ENCODE peak calls at places on chromosomes 13 and 19, in ten cellular contexts. One of them, this sample, is unnamed.

GRCh38 chr19:2274937-2275535 is 6.9 kb downstream of the PEAK3 start:
- DNase-seq in NCI-H2081: peak; percentile 49
- DNase-seq in AG08396: peak; percentile 85
- DNase-seq in nephron progenitor cell: peak; percentile 64
- DNase-seq in MCF 10A: peak; percentile 74
- DNase-seq in stimulated activated CD8-positive, alpha-beta memory T cell treated with anti-CD3 and anti-CD28 coated beads, Interleukin-15, amount 100 ng/mL, for 4 hours: no peak
- DNase-seq in germinal center: peak; percentile 28
- DNase-seq in hepatic stellate cell: peak; percentile 86
- DNase-seq in M059J: peak; percentile 82
- DNase-seq in right lobe of liver: no peak
- DNase-seq in this sample: no peak

GRCh38 chr19:5037936-5038335 is 69.0 kb downstream of the KDM4B start:
- DNase-seq in M059J: no peak
- DNase-seq in nephron progenitor cell: no peak
- DNase-seq in AG08396: no peak
- DNase-seq in stimulated activated CD8-positive, alpha-beta memory T cell treated with anti-CD3 and anti-CD28 coated beads, Interleukin-15, amount 100 ng/mL, for 4 hours: no peak
- DNase-seq in right lobe of liver: no peak
- DNase-seq in NCI-H2081: peak; percentile 65
- DNase-seq in hepatic stellate cell: no peak
- DNase-seq in MCF 10A: no peak
- DNase-seq in germinal center: no peak
- DNase-seq in this sample: no peak

GRCh38 chr13:44465318-44465717 is 91.7 kb downstream of the SERP2 start:
- DNase-seq in hepatic stellate cell: no peak
- DNase-seq in NCI-H2081: no peak
- DNase-seq in nephron progenitor cell: no peak
- DNase-seq in right lobe of liver: no peak
- DNase-seq in germinal center: no peak
- DNase-seq in AG08396: no peak
- DNase-seq in MCF 10A: no peak
- DNase-seq in stimulated activated CD8-positive, alpha-beta memory T cell treated with anti-CD3 and anti-CD28 coated beads, Interleukin-15, amount 100 ng/mL, for 4 hours: no peak
- DNase-seq in M059J: peak; percentile 15
- DNase-seq in this sample: no peak

GRCh38 chr13:20446900-20447299 is 78.8 kb downstream of the CRYL1 start:
- DNase-seq in nephron progenitor cell: no peak
- DNase-seq in hepatic stellate cell: no peak
- DNase-seq in MCF 10A: no peak
- DNase-seq in stimulated activated CD8-positive, alpha-beta memory T cell treated with anti-CD3 and anti-CD28 coated beads, Interleukin-15, amount 100 ng/mL, for 4 hours: no peak
- DNase-seq in M059J: no peak
- DNase-seq in right lobe of liver: no peak
- DNase-seq in germinal center: no peak
- DNase-seq in NCI-H2081: no peak
- DNase-seq in AG08396: no peak
- DNase-seq in this sample: no peak

GRCh38 chr13:113090806-113091205 is 14.8 kb upstream of the F7 start:
- DNase-seq in hepatic stellate cell: no peak
- DNase-seq in M059J: no peak
- DNase-seq in right lobe of liver: no peak
- DNase-seq in AG08396: no peak
- DNase-seq in stimulated activated CD8-positive, alpha-beta memory T cell treated with anti-CD3 and anti-CD28 coated beads, Interleukin-15, amount 100 ng/mL, for 4 hours: no peak
- DNase-seq in NCI-H2081: no peak
- DNase-seq in MCF 10A: no peak
- DNase-seq in nephron progenitor cell: no peak
- DNase-seq in germinal center: no peak
- DNase-seq in this sample: no peak

GRCh38 chr19:57653689-57654088 is 15.0 kb upstream of the ZSCAN4 start:
- DNase-seq in right lobe of liver: no peak
- DNase-seq in stimulated activated CD8-positive, alpha-beta memory T cell treated with anti-CD3 and anti-CD28 coated beads, Interleukin-15, amount 100 ng/mL, for 4 hours: no peak
- DNase-seq in M059J: no peak
- DNase-seq in MCF 10A: no peak
- DNase-seq in NCI-H2081: no peak
- DNase-seq in nephron progenitor cell: no peak
- DNase-seq in germinal center: no peak
- DNase-seq in hepatic stellate cell: no peak
- DNase-seq in AG08396: no peak
- DNase-seq in this sample: no peak

GRCh38 chr19:10946964-10947657 is 13.7 kb upstream of the SMARCA4 start:
- DNase-seq in nephron progenitor cell: no peak
- DNase-seq in M059J: peak; percentile 36
- DNase-seq in right lobe of liver: no peak
- DNase-seq in NCI-H2081: no peak
- DNase-seq in germinal center: no peak
- DNase-seq in stimulated activated CD8-positive, alpha-beta memory T cell treated with anti-CD3 and anti-CD28 coated beads, Interleukin-15, amount 100 ng/mL, for 4 hours: no peak
- DNase-seq in MCF 10A: peak; percentile 47
- DNase-seq in AG08396: no peak
- DNase-seq in hepatic stellate cell: no peak
- DNase-seq in this sample: no peak

GRCh38 chr13:50006426-50007135 is 8.7 kb upstream of the KCNRG start:
- DNase-seq in M059J: no peak
- DNase-seq in AG08396: no peak
- DNase-seq in germinal center: no peak
- DNase-seq in MCF 10A: peak; percentile 11
- DNase-seq in hepatic stellate cell: no peak
- DNase-seq in stimulated activated CD8-positive, alpha-beta memory T cell treated with anti-CD3 and anti-CD28 coated beads, Interleukin-15, amount 100 ng/mL, for 4 hours: no peak
- DNase-seq in NCI-H2081: no peak
- DNase-seq in nephron progenitor cell: no peak
- DNase-seq in right lobe of liver: no peak
- DNase-seq in this sample: no peak

GRCh38 chr13:20270163-20270865 is 38.2 kb upstream of the GJB6 start:
- DNase-seq in AG08396: no peak
- DNase-seq in MCF 10A: peak; percentile 13
- DNase-seq in NCI-H2081: no peak
- DNase-seq in nephron progenitor cell: no peak
- DNase-seq in germinal center: no peak
- DNase-seq in M059J: peak; percentile 18
- DNase-seq in hepatic stellate cell: no peak
- DNase-seq in stimulated activated CD8-positive, alpha-beta memory T cell treated with anti-CD3 and anti-CD28 coated beads, Interleukin-15, amount 100 ng/mL, for 4 hours: no peak
- DNase-seq in right lobe of liver: no peak
- DNase-seq in this sample: no peak

GRCh38 chr13:110005563-110005962 is 219.2 kb upstream of the IRS2 start:
- DNase-seq in AG08396: no peak
- DNase-seq in hepatic stellate cell: no peak
- DNase-seq in germinal center: no peak
- DNase-seq in M059J: no peak
- DNase-seq in MCF 10A: no peak
- DNase-seq in nephron progenitor cell: no peak
- DNase-seq in right lobe of liver: no peak
- DNase-seq in NCI-H2081: no peak
- DNase-seq in stimulated activated CD8-positive, alpha-beta memory T cell treated with anti-CD3 and anti-CD28 coated beads, Interleukin-15, amount 100 ng/mL, for 4 hours: no peak
- DNase-seq in this sample: no peak

GRCh38 chr19:48715681-48716171 is 3.8 kb downstream of the MAMSTR start:
- DNase-seq in AG08396: no peak
- DNase-seq in right lobe of liver: no peak
- DNase-seq in stimulated activated CD8-positive, alpha-beta memory T cell treated with anti-CD3 and anti-CD28 coated beads, Interleukin-15, amount 100 ng/mL, for 4 hours: no peak
- DNase-seq in MCF 10A: no peak
- DNase-seq in hepatic stellate cell: no peak
- DNase-seq in NCI-H2081: no peak
- DNase-seq in germinal center: no peak
- DNase-seq in M059J: no peak
- DNase-seq in nephron progenitor cell: no peak
- DNase-seq in this sample: no peak

GRCh38 chr19:45323671-45324081 is 1.0 kb upstream of the CKM start:
- DNase-seq in hepatic stellate cell: no peak
- DNase-seq in AG08396: no peak
- DNase-seq in germinal center: no peak
- DNase-seq in right lobe of liver: no peak
- DNase-seq in MCF 10A: no peak
- DNase-seq in NCI-H2081: no peak
- DNase-seq in nephron progenitor cell: peak; percentile 55
- DNase-seq in M059J: no peak
- DNase-seq in stimulated activated CD8-positive, alpha-beta memory T cell treated with anti-CD3 and anti-CD28 coated beads, Interleukin-15, amount 100 ng/mL, for 4 hours: no peak
- DNase-seq in this sample: no peak

GRCh38 chr13:75794663-75795062 is 158.5 kb downstream of the LMO7 start:
- DNase-seq in AG08396: no peak
- DNase-seq in MCF 10A: no peak
- DNase-seq in NCI-H2081: no peak
- DNase-seq in hepatic stellate cell: no peak
- DNase-seq in stimulated activated CD8-positive, alpha-beta memory T cell treated with anti-CD3 and anti-CD28 coated beads, Interleukin-15, amount 100 ng/mL, for 4 hours: no peak
- DNase-seq in nephron progenitor cell: no peak
- DNase-seq in M059J: no peak
- DNase-seq in germinal center: no peak
- DNase-seq in right lobe of liver: no peak
- DNase-seq in this sample: peak; percentile 73

GRCh38 chr19:31099470-31100190 is 249.6 kb downstream of the TSHZ3 start:
- DNase-seq in NCI-H2081: no peak
- DNase-seq in germinal center: no peak
- DNase-seq in nephron progenitor cell: no peak
- DNase-seq in MCF 10A: no peak
- DNase-seq in hepatic stellate cell: no peak
- DNase-seq in AG08396: no peak
- DNase-seq in stimulated activated CD8-positive, alpha-beta memory T cell treated with anti-CD3 and anti-CD28 coated beads, Interleukin-15, amount 100 ng/mL, for 4 hours: no peak
- DNase-seq in M059J: no peak
- DNase-seq in right lobe of liver: no peak
- DNase-seq in this sample: no peak

GRCh38 chr19:55809381-55810058 is 22.3 kb downstream of the NLRP11 start:
- DNase-seq in NCI-H2081: peak; percentile 93
- DNase-seq in right lobe of liver: peak; percentile 81
- DNase-seq in hepatic stellate cell: peak; percentile 22
- DNase-seq in AG08396: peak; percentile 46
- DNase-seq in M059J: peak; percentile 94
- DNase-seq in stimulated activated CD8-positive, alpha-beta memory T cell treated with anti-CD3 and anti-CD28 coated beads, Interleukin-15, amount 100 ng/mL, for 4 hours: no peak
- DNase-seq in MCF 10A: peak; percentile 83
- DNase-seq in germinal center: peak; percentile 71
- DNase-seq in nephron progenitor cell: peak; percentile 8
- DNase-seq in this sample: peak; percentile 45

GRCh38 chr19:54207908-54208783 is 7.5 kb downstream of the RPS9 start:
- DNase-seq in AG08396: no peak
- DNase-seq in NCI-H2081: no peak
- DNase-seq in right lobe of liver: peak; percentile 74
- DNase-seq in MCF 10A: peak; percentile 99
- DNase-seq in hepatic stellate cell: no peak
- DNase-seq in stimulated activated CD8-positive, alpha-beta memory T cell treated with anti-CD3 and anti-CD28 coated beads, Interleukin-15, amount 100 ng/mL, for 4 hours: peak; percentile 17
- DNase-seq in M059J: peak; percentile 73
- DNase-seq in nephron progenitor cell: no peak
- DNase-seq in germinal center: no peak
- DNase-seq in this sample: no peak

GRCh38 chr13:41985788-41986508 is 25.0 kb upstream of the VWA8 start:
- DNase-seq in hepatic stellate cell: no peak
- DNase-seq in nephron progenitor cell: no peak
- DNase-seq in right lobe of liver: no peak
- DNase-seq in germinal center: no peak
- DNase-seq in M059J: peak; percentile 87
- DNase-seq in AG08396: peak; percentile 19
- DNase-seq in MCF 10A: peak; percentile 22
- DNase-seq in NCI-H2081: no peak
- DNase-seq in stimulated activated CD8-positive, alpha-beta memory T cell treated with anti-CD3 and anti-CD28 coated beads, Interleukin-15, amount 100 ng/mL, for 4 hours: no peak
- DNase-seq in this sample: no peak

GRCh38 chr13:98975822-98976261 is 2.0 kb downstream of the DOCK9 start:
- DNase-seq in stimulated activated CD8-positive, alpha-beta memory T cell treated with anti-CD3 and anti-CD28 coated beads, Interleukin-15, amount 100 ng/mL, for 4 hours: no peak
- DNase-seq in M059J: no peak
- DNase-seq in nephron progenitor cell: no peak
- DNase-seq in germinal center: peak; percentile 13
- DNase-seq in AG08396: no peak
- DNase-seq in right lobe of liver: no peak
- DNase-seq in NCI-H2081: no peak
- DNase-seq in MCF 10A: no peak
- DNase-seq in hepatic stellate cell: no peak
- DNase-seq in this sample: no peak

GRCh38 chr13:75906315-75906714 is 270.2 kb downstream of the LMO7 start:
- DNase-seq in germinal center: no peak
- DNase-seq in stimulated activated CD8-positive, alpha-beta memory T cell treated with anti-CD3 and anti-CD28 coated beads, Interleukin-15, amount 100 ng/mL, for 4 hours: no peak
- DNase-seq in NCI-H2081: no peak
- DNase-seq in MCF 10A: peak; percentile 2
- DNase-seq in AG08396: no peak
- DNase-seq in M059J: no peak
- DNase-seq in hepatic stellate cell: no peak
- DNase-seq in right lobe of liver: no peak
- DNase-seq in nephron progenitor cell: no peak
- DNase-seq in this sample: no peak

GRCh38 chr13:65653548-65654078 is 1576.5 kb downstream of the PCDH9 start:
- DNase-seq in nephron progenitor cell: no peak
- DNase-seq in germinal center: no peak
- DNase-seq in stimulated activated CD8-positive, alpha-beta memory T cell treated with anti-CD3 and anti-CD28 coated beads, Interleukin-15, amount 100 ng/mL, for 4 hours: no peak
- DNase-seq in M059J: no peak
- DNase-seq in AG08396: no peak
- DNase-seq in MCF 10A: no peak
- DNase-seq in right lobe of liver: no peak
- DNase-seq in NCI-H2081: no peak
- DNase-seq in hepatic stellate cell: no peak
- DNase-seq in this sample: no peak

GRCh38 chr13:75512253-75512652 is 25.4 kb downstream of the COMMD6 start:
- DNase-seq in AG08396: no peak
- DNase-seq in NCI-H2081: no peak
- DNase-seq in right lobe of liver: no peak
- DNase-seq in M059J: no peak
- DNase-seq in germinal center: peak; percentile 18
- DNase-seq in nephron progenitor cell: no peak
- DNase-seq in MCF 10A: no peak
- DNase-seq in hepatic stellate cell: no peak
- DNase-seq in stimulated activated CD8-positive, alpha-beta memory T cell treated with anti-CD3 and anti-CD28 coated beads, Interleukin-15, amount 100 ng/mL, for 4 hours: no peak
- DNase-seq in this sample: no peak

GRCh38 chr13:50450279-50450678 is 393.2 kb downstream of the DLEU7 start:
- DNase-seq in AG08396: no peak
- DNase-seq in M059J: no peak
- DNase-seq in MCF 10A: no peak
- DNase-seq in hepatic stellate cell: no peak
- DNase-seq in NCI-H2081: no peak
- DNase-seq in germinal center: no peak
- DNase-seq in right lobe of liver: no peak
- DNase-seq in stimulated activated CD8-positive, alpha-beta memory T cell treated with anti-CD3 and anti-CD28 coated beads, Interleukin-15, amount 100 ng/mL, for 4 hours: no peak
- DNase-seq in nephron progenitor cell: no peak
- DNase-seq in this sample: no peak

GRCh38 chr13:91184244-91184926 is 163.1 kb upstream of the MIR17HG start:
- DNase-seq in AG08396: no peak
- DNase-seq in NCI-H2081: no peak
- DNase-seq in germinal center: no peak
- DNase-seq in nephron progenitor cell: peak; percentile 4
- DNase-seq in hepatic stellate cell: no peak
- DNase-seq in MCF 10A: no peak
- DNase-seq in M059J: no peak
- DNase-seq in right lobe of liver: no peak
- DNase-seq in stimulated activated CD8-positive, alpha-beta memory T cell treated with anti-CD3 and anti-CD28 coated beads, Interleukin-15, amount 100 ng/mL, for 4 hours: no peak
- DNase-seq in this sample: no peak

GRCh38 chr13:83827338-83827737 is 54.9 kb downstream of the SLITRK1 start:
- DNase-seq in NCI-H2081: no peak
- DNase-seq in MCF 10A: peak; percentile 6
- DNase-seq in stimulated activated CD8-positive, alpha-beta memory T cell treated with anti-CD3 and anti-CD28 coated beads, Interleukin-15, amount 100 ng/mL, for 4 hours: no peak
- DNase-seq in nephron progenitor cell: no peak
- DNase-seq in M059J: no peak
- DNase-seq in hepatic stellate cell: no peak
- DNase-seq in AG08396: no peak
- DNase-seq in germinal center: no peak
- DNase-seq in right lobe of liver: no peak
- DNase-seq in this sample: no peak

GRCh38 chr19:31659897-31660210 is 310.6 kb upstream of the TSHZ3 start:
- DNase-seq in stimulated activated CD8-positive, alpha-beta memory T cell treated with anti-CD3 and anti-CD28 coated beads, Interleukin-15, amount 100 ng/mL, for 4 hours: no peak
- DNase-seq in hepatic stellate cell: no peak
- DNase-seq in AG08396: no peak
- DNase-seq in germinal center: no peak
- DNase-seq in MCF 10A: no peak
- DNase-seq in M059J: no peak
- DNase-seq in right lobe of liver: no peak
- DNase-seq in nephron progenitor cell: no peak
- DNase-seq in NCI-H2081: no peak
- DNase-seq in this sample: no peak

GRCh38 chr19:43316591-43317319 is 36.7 kb upstream of the CD177 start:
- DNase-seq in nephron progenitor cell: peak; percentile 40
- DNase-seq in germinal center: no peak
- DNase-seq in hepatic stellate cell: no peak
- DNase-seq in right lobe of liver: no peak
- DNase-seq in NCI-H2081: no peak
- DNase-seq in MCF 10A: peak; percentile 75
- DNase-seq in M059J: no peak
- DNase-seq in stimulated activated CD8-positive, alpha-beta memory T cell treated with anti-CD3 and anti-CD28 coated beads, Interleukin-15, amount 100 ng/mL, for 4 hours: no peak
- DNase-seq in AG08396: peak; percentile 66
- DNase-seq in this sample: no peak

GRCh38 chr19:38543807-38544568 is 73.8 kb downstream of the MAP4K1 start:
- DNase-seq in germinal center: peak; percentile 65
- DNase-seq in hepatic stellate cell: peak; percentile 85
- DNase-seq in AG08396: peak; percentile 92
- DNase-seq in NCI-H2081: peak; percentile 51
- DNase-seq in M059J: peak; percentile 97
- DNase-seq in stimulated activated CD8-positive, alpha-beta memory T cell treated with anti-CD3 and anti-CD28 coated beads, Interleukin-15, amount 100 ng/mL, for 4 hours: no peak
- DNase-seq in nephron progenitor cell: no peak
- DNase-seq in MCF 10A: peak; percentile 93
- DNase-seq in right lobe of liver: no peak
- DNase-seq in this sample: peak; percentile 4

GRCh38 chr19:21451187-21451586 is 54.2 kb upstream of the ZNF429 start:
- DNase-seq in MCF 10A: no peak
- DNase-seq in stimulated activated CD8-positive, alpha-beta memory T cell treated with anti-CD3 and anti-CD28 coated beads, Interleukin-15, amount 100 ng/mL, for 4 hours: no peak
- DNase-seq in NCI-H2081: no peak
- DNase-seq in M059J: no peak
- DNase-seq in nephron progenitor cell: no peak
- DNase-seq in hepatic stellate cell: no peak
- DNase-seq in AG08396: no peak
- DNase-seq in germinal center: no peak
- DNase-seq in right lobe of liver: no peak
- DNase-seq in this sample: no peak